ENCODE peak calls at places on chromosomes 3 and 15, in eight cellular contexts. U is lower lobe of right lung; I is PC-3; H is frontal cortex; T is Daoy; K is stimulated activated naive CD4-positive, alpha-beta T cell; Q is NCI-H1436; X is A549. J is an unnamed sample.

GRCh38 chr3:153967260-153967659 is 153.9 kb upstream of the ARHGEF26 start:
- DNase-seq in U (no peak), I (peak; percentile 33), H (no peak), T (no peak), K (no peak), Q (no peak), X (no peak), J (no peak)

GRCh38 chr3:76954412-76954811 is 85.5 kb upstream of the ROBO2 start:
- DNase-seq in U (no peak), I (no peak), H (no peak), T (no peak), K (no peak), Q (no peak), X (no peak), J (no peak)

GRCh38 chr3:70096376-70097055 is 97.0 kb downstream of the SAMMSON start:
- DNase-seq in U (no peak), I (no peak), H (no peak), T (no peak), K (no peak), Q (no peak), X (no peak), J (no peak)

GRCh38 chr15:33587773-33588172 is 277.0 kb downstream of the RYR3 start:
- DNase-seq in U (no peak), I (no peak), H (no peak), T (no peak), K (no peak), Q (no peak), X (no peak), J (no peak)

GRCh38 chr15:71136159-71137137 is 21.2 kb downstream of the THSD4 start:
- DNase-seq in U (no peak), I (peak; percentile 92), H (no peak), T (peak; percentile 91), K (no peak), Q (no peak), X (peak; percentile 70), J (peak; percentile 68)

GRCh38 chr3:158168996-158169573 is 59.2 kb downstream of the RSRC1 start:
- DNase-seq in U (no peak), I (no peak), H (no peak), T (peak; percentile 10), K (no peak), Q (no peak), X (no peak), J (no peak)

GRCh38 chr15:28111552-28111951 is 12.4 kb upstream of the OCA2 start:
- DNase-seq in U (no peak), I (no peak), H (no peak), T (no peak), K (no peak), Q (no peak), X (no peak), J (no peak)

GRCh38 chr3:196235452-196236122 is 19.3 kb downstream of the SLC51A start:
- DNase-seq in U (no peak), I (no peak), H (no peak), T (no peak), K (no peak), Q (no peak), X (no peak), J (no peak)

GRCh38 chr3:97347780-97348179 is 416.8 kb upstream of the ARL6 start:
- DNase-seq in U (no peak), I (no peak), H (no peak), T (no peak), K (no peak), Q (no peak), X (no peak), J (no peak)

GRCh38 chr3:51733859-51734571 is 27.1 kb downstream of the GRM2 start:
- DNase-seq in U (no peak), I (no peak), H (no peak), T (no peak), K (no peak), Q (no peak), X (no peak), J (no peak)

GRCh38 chr15:96343529-96344072 is 13.1 kb downstream of the NR2F2 start:
- DNase-seq in U (no peak), I (no peak), H (no peak), T (no peak), K (no peak), Q (no peak), X (no peak), J (no peak)

GRCh38 chr15:58770519-58770856 is 614 bp upstream of the MINDY2 start:
- DNase-seq in U (no peak), I (peak; percentile 61), H (no peak), T (peak; percentile 66), K (peak; percentile 71), Q (peak; percentile 38), X (peak; percentile 68), J (no peak)

GRCh38 chr3:131283862-131284261 is 97.7 kb upstream of the NUDT16 start:
- DNase-seq in U (no peak), I (no peak), H (no peak), T (no peak), K (no peak), Q (no peak), X (no peak), J (no peak)

GRCh38 chr3:122975163-122975923 is 52.2 kb downstream of the SEMA5B start:
- DNase-seq in U (no peak), I (peak; percentile 94), H (no peak), T (peak; percentile 93), K (no peak), Q (no peak), X (no peak), J (no peak)

GRCh38 chr3:177134811-177135210 is 62.5 kb downstream of the TBL1XR1 start:
- DNase-seq in U (no peak), I (no peak), H (no peak), T (no peak), K (no peak), Q (no peak), X (no peak), J (no peak)

GRCh38 chr15:67080900-67081431 is 15.6 kb downstream of the SMAD3 start:
- DNase-seq in U (peak; percentile 76), I (peak; percentile 43), H (no peak), T (peak; percentile 86), K (no peak), Q (no peak), X (no peak), J (peak; percentile 43)